ENCODE peak calls at places on chromosomes 5 and 9, in seven cellular contexts. G, B, M, H, F, Q and S are unnamed samples. For H3K36me3, the result is how much of the 10 kb centered on the place peaks cover.

GRCh38 chr5:9559965-9560364 is 14.1 kb upstream of the SEMA5A start:
- DNase-seq in M (no peak), Q (peak), H (no peak), G (peak), F (no peak), B (no peak), S (no peak)

GRCh38 chr5:5270958-5271605 is 131.0 kb downstream of the ADAMTS16 start:
- DNase-seq in Q (peak), H (peak), F (peak), G (peak), M (peak), B (peak), S (peak)

GRCh38 chr5:96936431-96937221 is 746 bp downstream of the LNPEP start:
- DNase-seq in G (peak), B (no peak), Q (peak), M (peak), F (no peak), H (peak), S (peak)

GRCh38 chr9:23849379-23849778 is 23.3 kb upstream of the ELAVL2 start:
- DNase-seq in Q (no peak), M (no peak), F (no peak), B (no peak), G (no peak), H (no peak), S (no peak)

GRCh38 chr5:168654225-168654624 is 75.1 kb upstream of the PANK3 start:
- DNase-seq in G (no peak), Q (no peak), M (no peak), F (no peak), B (peak), H (peak), S (peak)

GRCh38 chr5:117681855-117682254 is 1107.2 kb upstream of the SEMA6A start:
- DNase-seq in H (no peak), B (no peak), Q (no peak), G (no peak), F (no peak), M (no peak), S (no peak)

GRCh38 chr5:6649186-6649585 is 15.9 kb downstream of the SRD5A1 start:
- DNase-seq in M (no peak), H (no peak), Q (no peak), B (no peak), F (no peak), G (no peak), S (no peak)

GRCh38 chr9:88189371-88189770 is 51.1 kb upstream of the SPATA31C2 start:
- DNase-seq in G (no peak), H (no peak), Q (no peak), B (no peak), M (no peak), F (no peak), S (no peak)

GRCh38 chr9:132739705-132740310 is 69.5 kb downstream of the GTF3C4 start:
- DNase-seq in M (no peak), F (no peak), H (no peak), G (no peak), B (no peak), Q (no peak), S (no peak)

GRCh38 chr9:101398930-101399640 is 434 bp downstream of the ZNF189 start:
- DNase-seq in F (no peak), H (peak), B (no peak), M (no peak), Q (no peak), G (no peak), S (peak)

GRCh38 chr9:135921749-135922310 is 14.5 kb upstream of the CAMSAP1 start:
- DNase-seq in Q (no peak), F (no peak), G (no peak), B (no peak), M (no peak), H (no peak), S (no peak)

GRCh38 chr5:156825688-156826087 is 24.4 kb upstream of the PPP1R2B start:
- DNase-seq in Q (no peak), M (no peak), F (no peak), G (no peak), B (no peak), H (no peak), S (no peak)

GRCh38 chr5:68770566-68770965 is 323.2 kb upstream of the SLC30A5 start:
- DNase-seq in G (no peak), H (no peak), M (no peak), Q (no peak), F (no peak), B (no peak), S (no peak)

GRCh38 chr5:58056546-58056945 is 403.3 kb downstream of the PLK2 start:
- DNase-seq in H (no peak), G (no peak), B (peak), M (no peak), Q (peak), F (no peak), S (no peak)

GRCh38 chr5:172770675-172771438 is at the start of gene DUSP1:
- DNase-seq in Q (peak), H (peak), F (no peak), M (peak), B (peak), G (peak), S (peak)

GRCh38 chr5:80706835-80707447 is 52.2 kb upstream of the DHFR start:
- DNase-seq in Q (no peak), F (no peak), M (no peak), H (no peak), B (no peak), G (no peak), S (no peak)

GRCh38 chr5:143025376-143025775 is 255.2 kb downstream of the ARHGAP26 start:
- DNase-seq in B (no peak), H (no peak), Q (no peak), M (no peak), G (no peak), F (no peak), S (no peak)

GRCh38 chr5:113166285-113166684 is 189.7 kb downstream of the DCP2 start:
- DNase-seq in F (no peak), Q (no peak), G (no peak), H (no peak), B (peak), M (no peak), S (no peak)

GRCh38 chr9:69347607-69348006 is 22.6 kb downstream of the ENTREP1 start:
- DNase-seq in Q (no peak), H (no peak), B (no peak), F (no peak), M (no peak), G (no peak), S (no peak)

GRCh38 chr5:180593446-180594206 is 2.3 kb upstream of the SCGB3A1 start:
- DNase-seq in F (no peak), H (no peak), M (no peak), G (no peak), Q (no peak), B (no peak), S (no peak)

GRCh38 chr5:52799983-52800393 is 12.3 kb downstream of the ITGA1 start:
- DNase-seq in Q (peak), G (peak), H (peak), B (peak), M (peak), F (peak), S (peak)

GRCh38 chr9:128203842-128204551 is 818 bp downstream of the DNM1 start:
- DNase-seq in M (no peak), Q (peak), B (peak), G (no peak), H (peak), F (no peak), S (no peak)

GRCh38 chr5:79516986-79517385 is 3.1 kb upstream of the HOMER1 start:
- DNase-seq in H (no peak), F (no peak), B (no peak), Q (no peak), G (no peak), M (no peak), S (no peak)

GRCh38 chr9:112111461-112111860 is 63.6 kb downstream of the SUSD1 start:
- DNase-seq in H (no peak), F (no peak), Q (no peak), B (no peak), G (no peak), M (no peak), S (no peak)

GRCh38 chr9:108088916-108089315 is 599.3 kb upstream of the KLF4 start:
- DNase-seq in B (no peak), F (no peak), G (no peak), H (no peak), M (no peak), Q (no peak), S (no peak)

GRCh38 chr5:149521739-149522373 is 29.4 kb downstream of the CSNK1A1 start:
- DNase-seq in B (no peak), M (no peak), Q (peak), H (no peak), F (no peak), G (no peak), S (no peak)

GRCh38 chr5:109329296-109330252 is 80.2 kb downstream of the PJA2 start:
- DNase-seq in B (peak), H (no peak), G (peak), F (no peak), M (no peak), Q (peak), S (no peak)

GRCh38 chr9:127158995-127159801 is 36.8 kb upstream of the ANGPTL2 start:
- DNase-seq in B (peak), G (peak), F (peak), Q (no peak), M (peak), H (peak), S (no peak)

GRCh38 chr9:17531642-17532254 is 47.1 kb upstream of the SH3GL2 start:
- DNase-seq in B (peak), F (peak), Q (peak), M (peak), H (no peak), G (peak), S (peak)

GRCh38 chr5:61329729-61330128 is 2.3 kb upstream of the ZSWIM6 start:
- DNase-seq in H (no peak), B (no peak), G (peak), M (no peak), Q (peak), F (no peak), S (no peak)

GRCh38 chr5:172788771-172789686 is 18.0 kb upstream of the DUSP1 start:
- DNase-seq in H (peak), Q (no peak), B (no peak), M (peak), F (no peak), G (no peak), S (peak)

GRCh38 chr5:149356391-149356790 is 1.5 kb upstream of the PCYOX1L start:
- DNase-seq in B (no peak), M (no peak), Q (no peak), F (no peak), G (no peak), H (no peak), S (no peak)

GRCh38 chr9:105114956-105115728 is 129.3 kb upstream of the SLC44A1 start:
- DNase-seq in F (no peak), B (peak), G (no peak), Q (peak), H (peak), M (peak), S (peak)

GRCh38 chr5:109614316-109614715 is 75.4 kb upstream of the MAN2A1 start:
- DNase-seq in H (no peak), B (no peak), G (no peak), F (no peak), Q (no peak), M (no peak), S (no peak)

GRCh38 chr9:115289757-115290208 is 171.8 kb upstream of the TNC start:
- DNase-seq in G (no peak), H (no peak), B (peak), M (no peak), Q (no peak), F (peak), S (no peak)

GRCh38 chr9:85182381-85182780 is 512.9 kb downstream of the NTRK2 start:
- DNase-seq in M (no peak), Q (no peak), F (no peak), G (peak), B (peak), H (no peak), S (no peak)

GRCh38 chr5:115543931-115544370 is 624 bp downstream of the FEM1C start:
- DNase-seq in F (no peak), M (peak), Q (peak), H (peak), G (peak), B (peak), S (peak)

GRCh38 chr5:59422026-59422941 is 471.2 kb downstream of the PDE4D start:
- DNase-seq in H (no peak), M (no peak), B (no peak), Q (no peak), F (no peak), G (no peak), S (no peak)

GRCh38 chr9:136464241-136464640 is 18.6 kb downstream of the SEC16A start:
- DNase-seq in F (no peak), B (no peak), M (peak), H (no peak), Q (no peak), G (no peak), S (no peak)

GRCh38 chr5:103259705-103260355 is 1.3 kb downstream of the MACIR start:
- DNase-seq in G (peak), H (no peak), M (no peak), B (peak), Q (peak), F (no peak), S (no peak)

GRCh38 chr5:103256178-103256577 is 2.4 kb upstream of the MACIR start:
- DNase-seq in B (no peak), G (no peak), F (no peak), M (no peak), Q (peak), H (no peak), S (no peak)

GRCh38 chr5:103260951-103261350 is 2.4 kb downstream of the MACIR start:
- DNase-seq in F (no peak), M (no peak), G (no peak), B (no peak), Q (no peak), H (no peak), S (no peak)

GRCh38 chr5:103258368-103258956 is at the start of gene MACIR:
- DNase-seq in F (peak), H (peak), G (peak), B (peak), Q (peak), M (peak), S (peak)

GRCh38 chr5:103258957-103259704 is 568 bp downstream of the MACIR start:
- DNase-seq in G (peak), B (peak), F (no peak), H (peak), Q (peak), M (peak), S (peak)
- TF ChIP-seq CTCF in G (no peak), B (no peak), F (no peak), H (no peak), Q (no peak), M (no peak), S (no peak)

GRCh38 chr9:125238915-125239446 is 2.2 kb downstream of the HSPA5 start:
- DNase-seq in Q (no peak), H (no peak), F (no peak), M (no peak), B (no peak), G (no peak), S (no peak)

GRCh38 chr9:125238127-125238914 is 2.8 kb downstream of the HSPA5 start:
- DNase-seq in G (no peak), H (no peak), F (no peak), B (no peak), M (no peak), Q (no peak), S (no peak)

GRCh38 chr9:125227761-125228160 is 13.4 kb downstream of the HSPA5 start:
- DNase-seq in B (no peak), F (no peak), Q (no peak), M (no peak), H (no peak), G (no peak), S (no peak)

GRCh38 chr9:125235805-125236534 is 5.2 kb downstream of the HSPA5 start:
- DNase-seq in B (no peak), G (no peak), H (no peak), M (no peak), Q (no peak), F (no peak), S (no peak)

DNA sequence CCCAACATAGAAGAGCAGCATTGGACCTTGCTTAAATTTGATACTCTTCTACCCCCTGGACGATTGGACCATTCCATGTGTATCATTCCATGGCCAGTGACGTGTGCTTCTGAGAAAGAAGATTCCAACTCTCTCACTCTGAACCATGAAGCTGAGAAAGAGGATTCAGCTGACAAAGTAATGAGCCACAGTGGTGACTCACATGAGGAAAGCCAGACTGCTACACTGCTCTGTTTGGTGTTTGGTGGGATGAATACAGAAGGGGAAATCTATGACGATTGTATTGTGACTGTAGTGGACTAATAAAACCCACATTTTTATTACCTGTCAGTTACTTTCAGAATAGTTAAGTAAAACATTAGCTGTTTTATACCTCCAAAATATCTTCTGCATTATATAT is 7.5 kb downstream of the HSPA5 start:
- DNase-seq in B (peak), G (peak), Q (peak), M (peak), F (peak), H (no peak), S (no peak)
- H3K36me3 ChIP-seq in B (under half), G (under half), Q (under half), M (under half), F (under half), H (half or more), S (under half)

DNA sequence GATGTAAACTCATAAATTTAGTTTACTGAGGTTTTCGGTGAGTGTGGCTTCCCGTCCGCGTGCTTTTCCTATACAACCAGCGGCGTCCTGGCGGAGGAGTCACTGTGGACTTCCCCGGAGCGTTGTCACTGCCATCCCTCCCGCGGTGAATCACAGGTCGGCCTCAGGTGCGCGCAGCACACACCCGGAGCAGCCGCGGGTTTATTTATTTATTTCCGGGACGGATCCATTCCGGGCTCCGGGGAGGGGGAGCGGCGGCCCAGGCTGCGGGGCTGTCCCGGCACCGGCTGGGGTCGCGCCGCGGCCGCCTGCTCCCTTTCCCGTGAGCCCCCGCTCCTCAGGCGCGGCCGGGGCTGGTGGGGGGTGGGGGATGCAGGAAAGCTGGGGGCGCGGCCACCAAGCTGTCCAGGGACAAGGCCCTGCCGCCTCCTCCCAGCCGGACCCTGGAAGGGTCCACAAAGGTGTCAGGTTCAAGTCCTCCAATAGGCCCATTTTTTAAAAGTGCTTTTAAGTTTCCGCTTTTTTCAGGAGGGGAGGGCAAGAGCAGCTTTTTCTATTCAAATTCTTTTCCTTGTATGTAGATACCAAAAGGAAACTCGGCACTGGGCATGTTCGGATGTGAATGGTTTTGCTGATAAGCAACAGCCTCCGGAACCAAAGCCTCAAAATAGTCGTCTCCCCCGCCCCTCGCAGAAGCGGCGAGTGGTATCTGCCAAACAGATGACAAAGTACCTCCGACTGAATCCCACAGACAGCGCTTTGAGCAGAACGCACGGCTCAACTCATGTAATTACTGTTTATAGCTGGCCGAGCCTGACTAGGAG is 192.5 kb downstream of the CD180 start:
- DNase-seq in H (peak), B (peak), M (peak), F (peak), G (peak), Q (peak), S (peak)
- TF ChIP-seq CTCF in H (no peak), B (no peak), M (no peak), F (no peak), G (no peak), Q (no peak), S (no peak)

GRCh38 chr5:131318455-131318854 is 54.6 kb downstream of the CDC42SE2 start:
- DNase-seq in F (no peak), Q (no peak), H (no peak), M (no peak), B (no peak), G (no peak), S (no peak)

GRCh38 chr5:131321066-131321465 is 57.2 kb downstream of the CDC42SE2 start:
- DNase-seq in F (no peak), M (no peak), H (no peak), Q (no peak), G (no peak), B (no peak), S (no peak)

GRCh38 chr5:131316026-131316425 is 52.2 kb downstream of the CDC42SE2 start:
- DNase-seq in F (no peak), H (no peak), G (no peak), Q (no peak), B (no peak), M (no peak), S (no peak)

DNA sequence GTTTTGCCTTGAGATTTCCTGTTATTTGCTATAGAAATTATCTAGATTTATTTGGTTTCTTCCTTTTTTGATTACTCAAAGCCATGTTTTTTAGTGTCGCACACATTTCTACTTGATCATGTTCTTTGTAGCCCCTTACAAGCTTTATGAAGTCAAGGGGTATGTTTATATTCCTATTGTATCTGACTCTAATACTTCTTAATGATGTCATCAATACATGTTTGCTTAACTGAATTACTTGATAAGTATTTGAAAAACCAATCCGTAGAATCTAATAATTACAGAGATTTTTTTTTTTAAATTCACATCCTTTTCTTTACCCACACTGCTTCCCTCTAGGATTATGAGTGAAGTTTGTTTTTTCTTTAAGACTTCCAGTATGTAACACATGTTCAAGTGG is 53.0 kb downstream of the CDC42SE2 start:
- DNase-seq in F (no peak), G (no peak), M (no peak), Q (no peak), H (no peak), B (no peak), S (no peak)
- H3K36me3 ChIP-seq in F (under half), G (under half), M (under half), Q (under half), H (under half), B (under half), S (under half)

DNA sequence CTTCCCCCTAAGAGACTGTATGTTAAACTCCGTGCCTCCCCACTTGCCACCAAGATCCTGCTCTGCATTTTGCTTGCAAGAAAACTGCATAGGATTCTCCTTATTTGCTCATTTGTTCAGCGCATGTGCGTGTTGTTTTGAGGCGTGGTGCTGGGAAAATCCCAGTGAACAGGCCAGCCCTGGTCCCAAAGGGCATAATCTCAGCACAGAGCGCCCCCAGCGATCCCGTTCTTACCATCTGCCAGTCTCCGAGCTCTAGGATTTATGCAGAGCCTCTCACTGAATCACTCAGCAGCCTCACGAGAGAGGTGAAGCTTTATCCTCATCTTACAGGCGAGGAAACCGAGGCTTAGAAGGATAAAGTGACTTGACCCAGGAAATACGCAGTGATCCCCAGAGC is 11.5 kb downstream of the PRRX2 start:
- DNase-seq in M (no peak), F (no peak), B (no peak), H (peak), G (no peak), Q (no peak), S (no peak)
- TF ChIP-seq CTCF in M (no peak), F (no peak), B (no peak), H (no peak), G (no peak), Q (no peak), S (no peak)